ENCODE peak calls at places on chromosomes 12 and 14, in four cellular contexts. Z is HepG2, F is GM12878, Q is K562. S is an unnamed sample.

GRCh38 chr12:51898937-51899336 is 8.4 kb upstream of the ACVRL1 start:
- DNase-seq in Z (no peak), Q (no peak), F (no peak), S (no peak)

GRCh38 chr14:101781240-101782061 is 19.9 kb downstream of the PPP2R5C start:
- DNase-seq in Z (no peak), F (no peak), Q (no peak), S (peak; percentile 25)

GRCh38 chr12:121261397-121261796 is 35.1 kb downstream of the CAMKK2 start:
- DNase-seq in Q (no peak), Z (no peak), F (no peak), S (no peak)

GRCh38 chr12:96335270-96335669 is 65.0 kb downstream of the CDK17 start:
- DNase-seq in F (peak; percentile 77), Z (no peak), Q (no peak), S (no peak)

GRCh38 chr12:131986847-131987398 is 37.2 kb downstream of the EP400 start:
- DNase-seq in F (no peak), Z (no peak), Q (peak; percentile 32), S (no peak)

GRCh38 chr14:102690509-102691286 is 86.6 kb upstream of the TRAF3 start:
- DNase-seq in F (no peak), Q (no peak), Z (peak; percentile 74), S (no peak)

GRCh38 chr12:101086490-101086889 is 123.5 kb downstream of the SLC5A8 start:
- DNase-seq in Z (no peak), F (no peak), Q (no peak), S (peak; percentile 37)

GRCh38 chr14:32421781-32422180 is 92.7 kb downstream of the AKAP6 start:
- DNase-seq in F (no peak), Q (no peak), Z (no peak), S (no peak)

GRCh38 chr14:20986811-20987210 is 3.0 kb upstream of the METTL17 start:
- DNase-seq in F (no peak), Q (peak; percentile 32), Z (peak; percentile 30), S (no peak)

GRCh38 chr14:95488376-95489162 is 27.9 kb downstream of the SYNE3 start:
- DNase-seq in Z (no peak), F (no peak), Q (no peak), S (no peak)

GRCh38 chr14:54182419-54183040 is 214.3 kb upstream of the CDKN3 start:
- DNase-seq in Q (no peak), F (no peak), Z (peak; percentile 33), S (no peak)

GRCh38 chr12:49949124-49949845 is 1.3 kb upstream of the AQP2 start:
- DNase-seq in Z (no peak), Q (peak; percentile 52), F (no peak), S (no peak)

GRCh38 chr12:50039151-50039835 is 14.0 kb upstream of the RACGAP1 start:
- DNase-seq in Q (peak; percentile 87), F (no peak), Z (peak; percentile 69), S (peak; percentile 96)

GRCh38 chr12:107485731-107486130 is 199.9 kb upstream of the PWP1 start:
- DNase-seq in F (no peak), Q (no peak), Z (no peak), S (no peak)

GRCh38 chr12:83008703-83009102 is 322.0 kb downstream of the TMTC2 start:
- DNase-seq in F (no peak), Q (no peak), Z (no peak), S (no peak)

GRCh38 chr12:105775351-105775750 is 363.4 kb downstream of the NUAK1 start:
- DNase-seq in Z (no peak), F (no peak), Q (no peak), S (no peak)

GRCh38 chr12:71014180-71014785 is 93.7 kb upstream of the PTPRR start:
- DNase-seq in F (no peak), Z (peak; percentile 5), Q (no peak), S (peak; percentile 64)

GRCh38 chr12:50633950-50634349 is 129.2 kb downstream of the DIP2B start:
- DNase-seq in F (no peak), Q (no peak), Z (no peak), S (no peak)

GRCh38 chr12:68236421-68237059 is 10.9 kb upstream of the IL26 start:
- DNase-seq in F (peak; percentile 40), Z (peak; percentile 27), Q (no peak), S (no peak)

GRCh38 chr14:104387385-104388010 is 192.1 kb upstream of the C14orf180 start:
- DNase-seq in F (no peak), Q (no peak), Z (no peak), S (no peak)

GRCh38 chr12:109879332-109880048 is 851 bp downstream of the GLTP start:
- DNase-seq in Q (no peak), F (no peak), Z (no peak), S (peak; percentile 42)

GRCh38 chr14:67186789-67187188 is 2.5 kb upstream of the GARIN2 start:
- DNase-seq in F (no peak), Z (no peak), Q (no peak), S (no peak)

GRCh38 chr12:65522956-65523857 is 244.7 kb downstream of the MSRB3 start:
- DNase-seq in F (no peak), Q (no peak), Z (no peak), S (no peak)

GRCh38 chr12:65308001-65308400 is 29.5 kb downstream of the MSRB3 start:
- DNase-seq in F (no peak), Q (no peak), Z (no peak), S (no peak)

GRCh38 chr14:79605863-79606262 is 605.4 kb downstream of the DIO2 start:
- DNase-seq in F (no peak), Q (no peak), Z (no peak), S (no peak)

GRCh38 chr12:2783936-2784600 is 10.7 kb upstream of the FKBP4 start:
- DNase-seq in F (no peak), Q (peak; percentile 57), Z (peak; percentile 23), S (peak; percentile 84)

GRCh38 chr12:38157933-38158401 is 158.6 kb upstream of the ALG10B start:
- DNase-seq in Q (no peak), Z (no peak), F (no peak), S (no peak)

GRCh38 chr14:105139212-105139825 is 29.3 kb downstream of the JAG2 start:
- DNase-seq in Q (no peak), F (no peak), Z (no peak), S (no peak)

GRCh38 chr12:59370933-59371332 is 224.9 kb upstream of the SLC16A7 start:
- DNase-seq in Q (no peak), Z (no peak), F (no peak), S (no peak)

GRCh38 chr12:20212036-20212435 is 156.3 kb upstream of the PDE3A start:
- DNase-seq in F (no peak), Z (no peak), Q (no peak), S (no peak)

GRCh38 chr14:75711134-75711795 is 50.2 kb downstream of the TTLL5 start:
- DNase-seq in Q (peak; percentile 35), F (no peak), Z (peak; percentile 47), S (peak; percentile 61)

GRCh38 chr12:33614630-33615029 is 175.0 kb upstream of the SYT10 start:
- DNase-seq in Q (no peak), Z (no peak), F (no peak), S (no peak)

DNA sequence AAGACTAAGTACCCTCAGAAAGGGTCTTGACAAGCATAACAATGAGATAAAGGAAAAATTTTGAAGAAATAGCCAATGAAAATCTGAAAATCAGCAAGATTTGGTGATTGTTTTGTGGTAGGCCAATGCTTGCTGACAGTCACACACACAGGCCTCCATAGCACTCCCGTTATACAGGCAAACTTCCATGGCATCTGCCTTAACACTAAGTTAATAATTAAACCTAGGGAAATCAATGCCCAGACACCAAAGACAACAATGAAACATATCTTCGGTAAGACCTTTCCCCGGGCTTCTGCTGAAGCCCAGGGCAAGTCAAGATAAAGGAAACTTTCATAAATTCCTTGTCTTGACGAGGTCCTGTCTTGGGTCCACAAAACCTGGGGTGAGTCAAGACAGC is 18.6 kb upstream of the RERGL start:
- DNase-seq in F (no peak), Q (no peak), Z (peak; percentile 7), S (no peak)
- H3K4me1 ChIP-seq in F (no peaks in the 10 kb centered on the region), Q (no peaks in the 10 kb centered on the region), Z (peaks cover 6% of the 10 kb centered on the region), S (no peaks in the 10 kb centered on the region)

DNA sequence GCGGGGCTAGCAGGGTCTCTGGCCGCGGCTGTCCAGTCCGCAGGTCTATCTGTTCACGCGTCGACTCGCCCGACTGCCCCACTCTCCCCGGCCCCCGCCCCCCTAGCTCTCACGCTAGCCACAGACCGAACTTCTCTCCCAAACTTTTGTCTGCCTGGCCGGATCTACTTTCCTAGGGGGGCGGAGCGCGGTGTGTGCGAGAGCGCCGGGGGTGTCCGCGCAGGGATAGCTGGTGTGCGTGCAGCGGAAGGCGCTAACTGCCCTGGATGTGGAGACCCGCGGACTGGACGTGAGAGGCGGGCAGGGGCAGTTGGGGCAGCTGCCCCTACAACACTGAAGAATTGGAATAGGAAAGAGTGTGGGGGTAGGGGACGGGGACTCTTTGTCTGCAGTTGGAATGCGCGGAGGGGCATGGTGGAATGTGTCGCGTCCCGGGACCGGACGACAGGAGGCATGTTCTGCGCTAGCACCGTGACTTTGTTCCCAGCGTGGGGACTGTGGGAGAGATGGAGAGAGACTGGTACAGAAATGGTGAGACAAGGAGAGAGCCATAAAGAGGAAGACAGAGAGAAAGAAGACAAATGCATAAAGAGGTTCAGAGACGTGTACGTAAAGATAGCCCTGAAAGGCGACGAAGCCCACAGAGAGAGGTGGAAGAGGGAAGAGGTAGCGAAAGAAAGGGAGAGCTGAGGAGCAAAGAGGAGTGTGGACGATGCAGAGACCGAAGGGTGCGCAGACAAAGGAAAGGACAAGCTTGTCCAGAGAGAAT is at the start of gene AJUBA:
- DNase-seq in Q (peak; percentile 95), F (no peak), Z (peak; percentile 98), S (peak; percentile 96)
- TF ChIP-seq EZH2 in Q (no peak), F (no peak), Z (no peak), S (no peak)

GRCh38 chr12:48459259-48459658 is 13.1 kb upstream of the ANP32D start:
- DNase-seq in Q (no peak), Z (no peak), F (no peak), S (no peak)

GRCh38 chr12:48451372-48451771 is 21.0 kb upstream of the ANP32D start:
- DNase-seq in Q (no peak), F (no peak), Z (no peak), S (no peak)

GRCh38 chr12:48455116-48455515 is 17.2 kb upstream of the ANP32D start:
- DNase-seq in F (no peak), Z (no peak), Q (no peak), S (no peak)

GRCh38 chr12:48454675-48455074 is 17.7 kb upstream of the ANP32D start:
- DNase-seq in F (no peak), Q (no peak), Z (peak; percentile 5), S (peak; percentile 59)
- TF ChIP-seq JUNB in F (no peak), Q (no peak), Z (no peak), S (no peak)

DNA sequence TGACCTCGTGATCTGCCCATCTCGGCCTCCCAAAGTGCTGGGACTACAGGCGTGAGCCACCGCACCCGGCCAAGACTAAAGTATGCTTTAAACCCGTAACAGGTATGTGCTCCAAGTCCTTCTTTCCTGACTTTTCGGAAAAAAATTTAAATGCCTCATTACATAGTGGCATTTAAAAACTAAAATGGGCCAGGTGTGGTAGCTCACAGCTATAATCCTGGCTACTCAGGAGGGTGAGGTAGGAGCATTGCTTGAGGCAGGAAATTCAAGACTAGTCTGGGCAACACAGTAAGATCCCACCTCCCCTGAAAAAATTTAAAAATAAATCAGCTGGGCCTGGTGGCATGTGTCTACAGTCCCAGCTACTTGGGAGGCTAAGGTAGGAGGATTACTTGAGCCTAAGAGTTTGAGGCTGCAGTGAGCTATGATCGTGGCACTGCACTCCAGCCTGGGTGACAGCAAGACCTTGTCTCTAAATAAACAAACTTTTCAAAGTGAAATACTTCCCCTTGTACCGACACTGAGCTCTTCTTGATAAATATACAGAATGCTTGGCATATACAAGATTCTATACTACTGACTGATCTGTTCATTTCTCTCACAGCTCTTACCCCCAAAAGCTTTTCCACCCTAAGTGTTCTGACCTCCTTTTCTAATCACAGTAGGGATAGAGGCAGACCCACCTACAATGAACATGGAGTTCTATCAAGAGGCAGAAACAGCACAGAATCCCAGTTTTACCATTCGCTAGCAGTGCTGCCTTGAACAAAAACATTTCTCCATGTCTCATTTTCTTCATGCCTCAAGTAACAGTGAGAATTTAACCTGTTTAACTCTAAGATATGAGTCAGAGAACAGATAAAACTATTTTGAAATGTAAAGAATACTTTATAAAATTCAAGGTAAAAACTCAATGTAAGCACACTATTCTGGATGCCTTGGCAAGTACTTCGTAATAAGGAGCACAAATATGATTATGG is 7.9 kb downstream of the PPP4R3A start:
- DNase-seq in F (no peak), Z (no peak), Q (no peak), S (no peak)
- H3K4me1 ChIP-seq in F (peaks cover 8% of the 10 kb centered on the region), Z (peaks cover 61% of the 10 kb centered on the region), Q (peaks cover 6% of the 10 kb centered on the region), S (peaks cover 10% of the 10 kb centered on the region)

S was measured in GM23338.